ENCODE peak calls at places on chromosomes 6 and 20, in four cellular contexts. H, P, A and T are unnamed samples.

GRCh38 chr6:162178266-162178665 is 549.3 kb downstream of the PRKN start:
- DNase-seq in H (no peak), P (no peak), A (no peak), T (no peak)

GRCh38 chr6:30322527-30323501 is 3.9 kb upstream of the TRIM39 start:
- DNase-seq in H (no peak), P (no peak), A (no peak), T (no peak)

GRCh38 chr6:53793318-53793975 is 1.4 kb upstream of the LRRC1 start:
- DNase-seq in H (peak), P (peak), A (peak), T (peak)

GRCh38 chr6:114108119-114109002 is 137.4 kb upstream of the HDAC2 start:
- DNase-seq in H (peak), P (peak), A (peak), T (peak)

GRCh38 chr20:63738687-63739128 is 868 bp upstream of the SLC2A4RG start:
- DNase-seq in H (peak), P (peak), A (peak), T (peak)

GRCh38 chr20:2234788-2235187 is 61.0 kb upstream of the TGM3 start:
- DNase-seq in H (no peak), P (no peak), A (no peak), T (no peak)

GRCh38 chr20:51195419-51195901 is 172.6 kb upstream of the KCNG1 start:
- DNase-seq in H (no peak), P (no peak), A (no peak), T (no peak)

GRCh38 chr6:73739097-73739496 is 43.1 kb downstream of the CD109 start:
- DNase-seq in H (peak), P (no peak), A (no peak), T (no peak)

GRCh38 chr20:8147476-8147875 is 15.4 kb downstream of the PLCB1 start:
- DNase-seq in H (no peak), P (no peak), A (no peak), T (no peak)

GRCh38 chr20:32574296-32575226 is 10.6 kb downstream of the NOL4L start:
- DNase-seq in H (no peak), P (no peak), A (no peak), T (peak)

GRCh38 chr6:43737272-43738081 is 32.5 kb upstream of the VEGFA start:
- DNase-seq in H (no peak), P (peak), A (no peak), T (no peak)

GRCh38 chr6:90286884-90287488 is 9.7 kb downstream of the BACH2 start:
- DNase-seq in H (peak), P (no peak), A (no peak), T (no peak)

GRCh38 chr20:56630086-56630493 is 984 bp downstream of the TFAP2C start:
- DNase-seq in H (peak), P (no peak), A (peak), T (peak)

GRCh38 chr6:105272783-105273182 is 93.0 kb upstream of the POPDC3 start:
- DNase-seq in H (no peak), P (no peak), A (no peak), T (no peak)

GRCh38 chr6:157461000-157461915 is 80.3 kb downstream of the ZDHHC14 start:
- DNase-seq in H (no peak), P (no peak), A (no peak), T (no peak)

GRCh38 chr6:128370072-128370471 is 150.3 kb downstream of the PTPRK start:
- DNase-seq in H (no peak), P (no peak), A (no peak), T (no peak)

GRCh38 chr6:11043552-11043960 is 549 bp downstream of the ELOVL2 start:
- DNase-seq in H (no peak), P (no peak), A (no peak), T (no peak)

GRCh38 chr6:118659513-118660217 is 8.3 kb upstream of the CEP85L start:
- DNase-seq in H (no peak), P (no peak), A (no peak), T (no peak)

GRCh38 chr20:61842011-61842410 is 223.7 kb downstream of the TAF4 start:
- DNase-seq in H (no peak), P (no peak), A (peak), T (no peak)

GRCh38 chr6:25660512-25660911 is 8.5 kb downstream of the SCGN start:
- DNase-seq in H (no peak), P (no peak), A (no peak), T (no peak)

GRCh38 chr6:124203812-124204167 is 400.1 kb downstream of the NKAIN2 start:
- DNase-seq in H (no peak), P (no peak), A (no peak), T (no peak)

GRCh38 chr6:157313531-157314467 is 9.5 kb downstream of the TMEM242 start:
- DNase-seq in H (no peak), P (no peak), A (no peak), T (no peak)

GRCh38 chr6:4987427-4987826 is 16.4 kb downstream of the RPP40 start:
- DNase-seq in H (no peak), P (no peak), A (no peak), T (no peak)

GRCh38 chr6:167937948-167938911 is 59.2 kb upstream of the KIF25 start:
- DNase-seq in H (peak), P (no peak), A (no peak), T (no peak)

GRCh38 chr6:136753624-136754023 is 38.7 kb downstream of the MAP3K5 start:
- DNase-seq in H (no peak), P (no peak), A (no peak), T (no peak)

GRCh38 chr20:15734054-15734453 is 839.2 kb downstream of the KIF16B start:
- DNase-seq in H (no peak), P (no peak), A (no peak), T (no peak)

GRCh38 chr20:35315199-35316020 is 23.2 kb upstream of the FAM83C start:
- DNase-seq in H (no peak), P (no peak), A (no peak), T (no peak)

GRCh38 chr6:122530440-122531046 is 58.9 kb upstream of the SERINC1 start:
- DNase-seq in H (peak), P (peak), A (no peak), T (no peak)

DNA sequence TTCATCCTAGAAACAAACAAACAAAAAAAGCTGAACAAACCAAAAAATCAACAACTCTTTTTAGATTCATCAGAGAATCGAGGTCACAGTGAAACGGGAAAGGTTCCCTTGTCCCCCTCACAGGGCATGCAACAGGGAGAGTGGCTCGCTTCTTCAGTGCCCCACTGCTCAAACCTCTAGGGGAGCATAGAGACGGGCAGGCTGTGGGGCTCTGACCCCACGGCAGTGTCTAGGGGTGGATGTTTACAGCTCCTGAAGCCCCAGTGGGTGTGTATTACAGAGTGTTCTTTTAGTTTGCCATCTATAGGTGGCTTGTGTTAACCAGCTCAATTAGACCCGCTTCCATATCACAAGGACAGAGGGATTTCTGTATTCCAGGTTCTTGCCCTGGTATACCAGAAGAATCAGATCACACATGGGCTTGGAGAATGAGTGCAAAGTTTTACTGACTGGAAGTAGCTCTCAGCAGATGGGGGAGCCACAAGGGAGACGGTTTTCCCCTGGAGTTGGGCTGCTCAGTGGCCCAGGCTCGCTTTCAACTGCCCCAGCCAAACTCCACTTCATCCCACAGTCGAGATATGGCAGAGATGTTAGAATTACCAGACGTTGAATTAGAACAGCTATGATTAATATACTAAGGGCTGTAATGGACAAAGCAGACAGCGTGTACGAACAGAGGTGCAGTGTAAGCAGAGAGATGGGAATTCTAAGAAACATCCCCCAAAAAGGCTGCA is 192.6 kb upstream of the CST7 start:
- DNase-seq in H (no peak), P (no peak), A (no peak), T (no peak)
- H3K4me3 ChIP-seq in H (no peak), P (no peak), A (no peak), T (no peak)

GRCh38 chr6:166436195-166437139 is 53.7 kb upstream of the MPC1 start:
- DNase-seq in H (no peak), P (no peak), A (no peak), T (no peak)

GRCh38 chr6:166435574-166435973 is 52.8 kb upstream of the MPC1 start:
- DNase-seq in H (no peak), P (no peak), A (no peak), T (no peak)

GRCh38 chr6:166438211-166438861 is 55.6 kb upstream of the MPC1 start:
- DNase-seq in H (no peak), P (no peak), A (no peak), T (no peak)

GRCh38 chr6:166439366-166440091 is 56.8 kb upstream of the MPC1 start:
- DNase-seq in H (no peak), P (no peak), A (no peak), T (no peak)

GRCh38 chr6:166437661-166438060 is 54.9 kb upstream of the MPC1 start:
- DNase-seq in H (no peak), P (no peak), A (no peak), T (no peak)
- TF ChIP-seq CTCF in H (no peak), P (no peak), A (no peak), T (no peak)

GRCh38 chr6:52515219-52515960 is 61.5 kb downstream of the TRAM2 start:
- DNase-seq in H (no peak), P (no peak), A (no peak), T (no peak)

GRCh38 chr6:52514514-52514913 is 62.3 kb downstream of the TRAM2 start:
- DNase-seq in H (no peak), P (peak), A (no peak), T (peak)

GRCh38 chr6:52512199-52512598 is 64.7 kb downstream of the TRAM2 start:
- DNase-seq in H (no peak), P (peak), A (no peak), T (peak)

GRCh38 chr6:52513464-52513863 is 63.4 kb downstream of the TRAM2 start:
- DNase-seq in H (no peak), P (no peak), A (no peak), T (no peak)

GRCh38 chr6:52513896-52514295 is 63.0 kb downstream of the TRAM2 start:
- DNase-seq in H (no peak), P (no peak), A (no peak), T (no peak)
- H3K27ac ChIP-seq in H (no peak), P (peak), A (peak), T (peak)

GRCh38 chr6:12084681-12085080 is 72.6 kb downstream of the HIVEP1 start:
- DNase-seq in H (no peak), P (no peak), A (no peak), T (no peak)
- H3K4me3 ChIP-seq in H (no peak), P (no peak), A (no peak), T (no peak)

GRCh38 chr6:33344771-33345697 is 27.5 kb upstream of the ZBTB22 start:
- DNase-seq in H (peak), P (peak), A (peak), T (peak)
- TF ChIP-seq CTCF in H (peak), P (peak), A (peak), T (peak)

GRCh38 chr6:141167945-141168344 is 964.8 kb upstream of the GJE1 start:
- DNase-seq in H (no peak), P (no peak), A (no peak), T (no peak)

GRCh38 chr6:141164042-141164748 is 968.5 kb upstream of the GJE1 start:
- DNase-seq in H (no peak), P (no peak), A (no peak), T (no peak)

GRCh38 chr6:141169419-141169818 is 963.3 kb upstream of the GJE1 start:
- DNase-seq in H (no peak), P (no peak), A (no peak), T (no peak)

GRCh38 chr6:141165012-141165411 is 967.7 kb upstream of the GJE1 start:
- DNase-seq in H (no peak), P (no peak), A (no peak), T (no peak)
- H3K27ac ChIP-seq in H (no peak), P (no peak), A (peak), T (no peak)

GRCh38 chr6:140281236-140281635 is 906.8 kb upstream of the CITED2 start:
- DNase-seq in H (no peak), P (no peak), A (no peak), T (no peak)
- H3K4me3 ChIP-seq in H (no peak), P (no peak), A (no peak), T (no peak)

GRCh38 chr6:87136963-87137362 is 18.4 kb upstream of the ZNF292 start:
- DNase-seq in H (no peak), P (no peak), A (no peak), T (no peak)

GRCh38 chr6:87139236-87139635 is 16.1 kb upstream of the ZNF292 start:
- DNase-seq in H (peak), P (no peak), A (no peak), T (no peak)
- TF ChIP-seq CTCF in H (peak), P (peak), A (peak), T (peak)

GRCh38 chr20:52432740-52433139 is 241.2 kb upstream of the ZFP64 start:
- DNase-seq in H (no peak), P (no peak), A (no peak), T (no peak)
- H3K27ac ChIP-seq in H (no peak), P (no peak), A (no peak), T (no peak)

DNA sequence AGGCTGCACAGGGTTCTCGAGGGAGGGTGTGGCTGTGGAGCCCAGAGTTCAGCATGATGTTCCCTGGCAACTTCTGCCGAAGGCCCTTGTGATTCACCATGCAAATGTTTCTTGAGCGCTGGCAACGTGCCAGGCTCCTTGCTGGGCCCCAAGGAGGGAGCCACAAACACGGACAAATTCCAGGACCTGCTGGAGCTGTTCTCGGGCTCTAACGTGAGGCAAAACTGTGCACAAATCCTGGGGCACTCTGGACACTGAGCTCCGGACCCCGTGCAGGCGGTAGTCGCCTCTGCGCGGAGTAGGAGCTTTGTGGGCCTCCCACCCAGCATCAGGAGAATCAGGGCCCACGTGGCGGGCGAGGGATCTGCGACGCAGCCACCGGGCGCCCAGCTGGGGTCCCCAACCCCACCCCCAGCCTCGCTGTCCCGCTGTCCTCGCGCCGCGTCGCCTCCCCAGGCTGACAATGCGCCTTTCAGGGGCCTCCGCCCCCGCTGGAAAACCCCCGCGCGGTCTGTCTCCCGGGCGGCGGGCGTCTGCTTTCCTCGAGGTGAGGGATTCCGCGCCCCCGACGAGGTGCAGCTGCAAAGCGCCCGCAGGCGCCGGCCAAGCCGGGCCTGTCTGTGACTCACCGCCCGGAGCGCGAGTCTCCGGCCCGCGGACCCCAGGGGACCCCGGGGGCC is 31.7 kb upstream of the SCUBE3 start:
- DNase-seq in H (no peak), P (peak), A (peak), T (peak)
- H3K4me3 ChIP-seq in H (no peak), P (peak), A (no peak), T (no peak)